ENCODE peak calls at places on chromosomes 2 and 18, in five cellular contexts. One of them, this sample, is unnamed.

GRCh38 chr2:145066795-145067194 is 546.9 kb upstream of the ZEB2 start:
- DNase-seq in NCI-H2081: no peak
- DNase-seq in T-cell: no peak
- DNase-seq in NCI-H460: peak
- DNase-seq in GDM1: no peak
- DNase-seq in this sample: no peak

GRCh38 chr2:15159751-15160177 is 401.4 kb downstream of the NBAS start:
- DNase-seq in NCI-H2081: peak
- DNase-seq in T-cell: no peak
- DNase-seq in NCI-H460: peak
- DNase-seq in GDM1: peak
- DNase-seq in this sample: no peak

GRCh38 chr18:48310353-48310752 is 98.8 kb downstream of the ZBTB7C start:
- DNase-seq in NCI-H2081: no peak
- DNase-seq in T-cell: no peak
- DNase-seq in NCI-H460: no peak
- DNase-seq in GDM1: no peak
- DNase-seq in this sample: no peak

GRCh38 chr2:72813841-72814240 is 12.0 kb downstream of the EXOC6B start:
- DNase-seq in NCI-H2081: no peak
- DNase-seq in T-cell: no peak
- DNase-seq in NCI-H460: no peak
- DNase-seq in GDM1: no peak
- DNase-seq in this sample: no peak

GRCh38 chr2:81513328-81513727 is 1208.8 kb upstream of the LRRTM1 start:
- DNase-seq in NCI-H2081: no peak
- DNase-seq in T-cell: no peak
- DNase-seq in NCI-H460: no peak
- DNase-seq in GDM1: no peak
- DNase-seq in this sample: no peak

GRCh38 chr2:13067508-13067907 is 350.8 kb downstream of the TRIB2 start:
- DNase-seq in NCI-H2081: no peak
- DNase-seq in T-cell: no peak
- DNase-seq in NCI-H460: no peak
- DNase-seq in GDM1: no peak
- DNase-seq in this sample: no peak

GRCh38 chr18:28382215-28382879 is 205.4 kb upstream of the CDH2 start:
- DNase-seq in NCI-H2081: no peak
- DNase-seq in T-cell: no peak
- DNase-seq in NCI-H460: no peak
- DNase-seq in GDM1: no peak
- DNase-seq in this sample: no peak

GRCh38 chr2:68943581-68944568 is 8.8 kb downstream of the GKN2 start:
- DNase-seq in NCI-H2081: peak
- DNase-seq in T-cell: peak
- DNase-seq in NCI-H460: peak
- DNase-seq in GDM1: peak
- DNase-seq in this sample: no peak

GRCh38 chr2:142131016-142131714 is at the start of gene LRP1B:
- DNase-seq in NCI-H2081: no peak
- DNase-seq in T-cell: no peak
- DNase-seq in NCI-H460: peak
- DNase-seq in GDM1: no peak
- DNase-seq in this sample: no peak

GRCh38 chr18:48656582-48656981 is 117.8 kb downstream of the CTIF start:
- DNase-seq in NCI-H2081: no peak
- DNase-seq in T-cell: no peak
- DNase-seq in NCI-H460: no peak
- DNase-seq in GDM1: no peak
- DNase-seq in this sample: no peak

GRCh38 chr2:106664669-106665068 is 177.5 kb downstream of the CD8B2 start:
- DNase-seq in NCI-H2081: no peak
- DNase-seq in T-cell: no peak
- DNase-seq in NCI-H460: no peak
- DNase-seq in GDM1: peak
- DNase-seq in this sample: no peak

GRCh38 chr2:224046752-224047151 is 7.7 kb upstream of the SERPINE2 start:
- DNase-seq in NCI-H2081: no peak
- DNase-seq in T-cell: no peak
- DNase-seq in NCI-H460: no peak
- DNase-seq in GDM1: no peak
- DNase-seq in this sample: no peak

GRCh38 chr2:1132328-1132964 is 181.8 kb downstream of the SNTG2 start:
- DNase-seq in NCI-H2081: peak
- DNase-seq in T-cell: no peak
- DNase-seq in NCI-H460: no peak
- DNase-seq in GDM1: no peak
- DNase-seq in this sample: no peak

GRCh38 chr2:96927420-96928171 is 57.7 kb upstream of the SEMA4C start:
- DNase-seq in NCI-H2081: peak
- DNase-seq in T-cell: no peak
- DNase-seq in NCI-H460: no peak
- DNase-seq in GDM1: no peak
- DNase-seq in this sample: no peak

GRCh38 chr2:109736177-109736827 is 57.8 kb upstream of the RGPD5 start:
- DNase-seq in NCI-H2081: no peak
- DNase-seq in T-cell: no peak
- DNase-seq in NCI-H460: peak
- DNase-seq in GDM1: no peak
- DNase-seq in this sample: peak

GRCh38 chr2:70767699-70768584 is at the start of gene ADD2:
- DNase-seq in NCI-H2081: peak
- DNase-seq in T-cell: peak
- DNase-seq in NCI-H460: peak
- DNase-seq in GDM1: no peak
- DNase-seq in this sample: peak

GRCh38 chr2:84894758-84895520 is 10.5 kb upstream of the TMSB10 start:
- DNase-seq in NCI-H2081: no peak
- DNase-seq in T-cell: no peak
- DNase-seq in NCI-H460: no peak
- DNase-seq in GDM1: peak
- DNase-seq in this sample: no peak

GRCh38 chr2:134181219-134181618 is 72.7 kb upstream of the MGAT5 start:
- DNase-seq in NCI-H2081: peak
- DNase-seq in T-cell: peak
- DNase-seq in NCI-H460: no peak
- DNase-seq in GDM1: no peak
- DNase-seq in this sample: no peak

This sample was measured in natural killer cell treated with Interleukin-12 subunit alpha and Interleukin-12 subunit beta and Interleukin-15 and Interleukin-18, amount 100 ng/mL, for 72 hours.